ENCODE peak calls at places on chromosomes 5 and 9, in ten cellular contexts. W is upper lobe of left lung, G is heart left ventricle, L is A673, N is aorta, E is IMR-90, O is endodermal cell, Z is transverse colon, F is body of pancreas, B is suprapubic skin. Q is an unnamed sample.
A peak's percentile ranks its signal among the peaks of the same experiment; 100 is the strongest.

GRCh38 chr9:73176450-73176875 is 24.8 kb downstream of the ANXA1 start:
- DNase-seq in W (no peak), G (no peak), L (peak; percentile 84), N (no peak), E (no peak), O (no peak), Z (no peak), F (no peak), B (no peak), Q (no peak)

GRCh38 chr5:80865547-80865946 is 94.6 kb upstream of the RASGRF2 start:
- DNase-seq in W (no peak), G (no peak), L (no peak), N (no peak), E (peak; percentile 13), O (no peak), Z (no peak), F (no peak), B (no peak), Q (no peak)

GRCh38 chr5:152247850-152248385 is 157.2 kb downstream of the NMUR2 start:
- DNase-seq in W (no peak), G (no peak), L (no peak), N (no peak), E (no peak), O (no peak), Z (no peak), F (no peak), B (no peak), Q (no peak)

GRCh38 chr9:123003467-123003866 is 30.0 kb upstream of the GPR21 start:
- DNase-seq in W (no peak), G (no peak), L (no peak), N (no peak), E (peak; percentile 61), O (no peak), Z (no peak), F (no peak), B (no peak), Q (no peak)

GRCh38 chr5:149210968-149211495 is 60.6 kb upstream of the AFAP1L1 start:
- DNase-seq in W (no peak), G (no peak), L (no peak), N (no peak), E (no peak), O (peak; percentile 61), Z (no peak), F (no peak), B (no peak), Q (no peak)

GRCh38 chr5:93677344-93678021 is 63.9 kb downstream of the POU5F2 start:
- DNase-seq in W (no peak), G (peak; percentile 61), L (peak; percentile 84), N (no peak), E (peak; percentile 95), O (peak; percentile 81), Z (no peak), F (peak; percentile 37), B (no peak), Q (no peak)

GRCh38 chr9:26292943-26293342 is 599.7 kb downstream of the CAAP1 start:
- DNase-seq in W (no peak), G (no peak), L (peak; percentile 57), N (no peak), E (peak; percentile 52), O (no peak), Z (no peak), F (no peak), B (no peak), Q (no peak)

GRCh38 chr9:95018099-95018927 is 291.8 kb downstream of the AOPEP start:
- DNase-seq in W (no peak), G (peak; percentile 62), L (no peak), N (peak; percentile 80), E (peak; percentile 97), O (no peak), Z (no peak), F (no peak), B (no peak), Q (no peak)

GRCh38 chr5:56350595-56351170 is 117.6 kb upstream of the ANKRD55 start:
- DNase-seq in W (peak; percentile 24), G (peak; percentile 83), L (no peak), N (peak; percentile 85), E (peak; percentile 96), O (no peak), Z (peak; percentile 25), F (peak; percentile 19), B (peak; percentile 82), Q (no peak)

GRCh38 chr5:134248271-134248670 is 22.4 kb upstream of the PPP2CA start:
- DNase-seq in W (no peak), G (no peak), L (no peak), N (no peak), E (peak; percentile 17), O (no peak), Z (no peak), F (no peak), B (no peak), Q (no peak)

GRCh38 chr9:116691607-116692006 is 4.5 kb downstream of the TRIM32 start:
- DNase-seq in W (no peak), G (no peak), L (no peak), N (no peak), E (no peak), O (no peak), Z (no peak), F (no peak), B (no peak), Q (no peak)

GRCh38 chr9:116687762-116688160 is 656 bp downstream of the TRIM32 start:
- DNase-seq in W (no peak), G (no peak), L (peak; percentile 10), N (no peak), E (no peak), O (peak; percentile 62), Z (no peak), F (no peak), B (no peak), Q (no peak)

GRCh38 chr9:116687074-116687761 is at the start of gene TRIM32:
- DNase-seq in W (peak; percentile 99), G (peak; percentile 96), L (peak; percentile 96), N (peak; percentile 98), E (peak; percentile 81), O (peak; percentile 99), Z (peak; percentile 93), F (peak; percentile 92), B (peak; percentile 94), Q (peak; percentile 17)

GRCh38 chr9:116689117-116689516 is 2.0 kb downstream of the TRIM32 start:
- DNase-seq in W (no peak), G (no peak), L (no peak), N (no peak), E (no peak), O (no peak), Z (no peak), F (no peak), B (no peak), Q (no peak)

GRCh38 chr9:116689633-116690032 is 2.5 kb downstream of the TRIM32 start:
- DNase-seq in W (no peak), G (no peak), L (no peak), N (no peak), E (no peak), O (no peak), Z (no peak), F (no peak), B (no peak), Q (no peak)
- H3K4me1 ChIP-seq in W (peaks cover 38% of the 10 kb centered on the region), G (peaks cover 14% of the 10 kb centered on the region), L (peaks cover 11% of the 10 kb centered on the region), N (peaks cover 6% of the 10 kb centered on the region), E (peaks cover 18% of the 10 kb centered on the region), O (no peaks in the 10 kb centered on the region), Z (peaks cover 36% of the 10 kb centered on the region), F (peaks cover 71% of the 10 kb centered on the region), B (peaks cover 44% of the 10 kb centered on the region), Q (peaks cover 71% of the 10 kb centered on the region)

DNA sequence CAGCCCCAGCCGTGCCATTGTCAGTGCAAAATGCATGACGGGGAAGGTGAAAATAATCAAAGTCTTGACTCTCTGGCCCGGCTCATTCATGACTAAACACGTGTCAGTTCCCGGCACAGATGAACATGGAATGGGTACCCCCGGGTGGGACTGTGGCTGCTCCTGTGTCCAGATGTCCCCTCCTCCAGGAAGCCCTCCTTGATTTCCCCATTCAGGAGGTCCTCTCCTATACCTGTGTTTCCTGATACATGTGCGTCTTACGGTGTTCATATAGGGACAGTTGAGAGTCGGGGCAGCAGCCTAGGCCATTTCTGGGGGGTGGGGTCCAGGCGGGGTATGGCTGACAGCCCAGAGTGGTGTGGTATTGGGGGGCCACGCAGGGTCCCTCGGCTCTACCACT is 19.5 kb downstream of the RXRA start:
- DNase-seq in W (no peak), G (no peak), L (no peak), N (no peak), E (no peak), O (no peak), Z (no peak), F (no peak), B (no peak), Q (no peak)
- H3K4me1 ChIP-seq in W (peaks cover 68% of the 10 kb centered on the region), G (peaks cover 92% of the 10 kb centered on the region), L (peaks cover 45% of the 10 kb centered on the region), N (no peaks in the 10 kb centered on the region), E (peaks cover 31% of the 10 kb centered on the region), O (no peaks in the 10 kb centered on the region), Z (peaks cover 69% of the 10 kb centered on the region), F (peaks cover 88% of the 10 kb centered on the region), B (peaks cover 100% of the 10 kb centered on the region), Q (peaks cover 100% of the 10 kb centered on the region)

GRCh38 chr9:92989561-92989960 is 42.2 kb downstream of the FGD3 start:
- DNase-seq in W (no peak), G (no peak), L (no peak), N (no peak), E (no peak), O (no peak), Z (no peak), F (no peak), B (no peak), Q (no peak)

GRCh38 chr9:92986175-92987110 is 39.1 kb downstream of the FGD3 start:
- DNase-seq in W (no peak), G (no peak), L (peak; percentile 39), N (no peak), E (no peak), O (no peak), Z (no peak), F (no peak), B (no peak), Q (no peak)

GRCh38 chr9:92992549-92992948 is 45.2 kb downstream of the FGD3 start:
- DNase-seq in W (no peak), G (no peak), L (no peak), N (no peak), E (no peak), O (no peak), Z (no peak), F (no peak), B (no peak), Q (no peak)

GRCh38 chr9:92988215-92988731 is 41.0 kb downstream of the FGD3 start:
- DNase-seq in W (no peak), G (no peak), L (no peak), N (no peak), E (no peak), O (no peak), Z (no peak), F (no peak), B (no peak), Q (no peak)

GRCh38 chr9:92990461-92990860 is 43.1 kb downstream of the FGD3 start:
- DNase-seq in W (no peak), G (no peak), L (no peak), N (no peak), E (no peak), O (no peak), Z (no peak), F (no peak), B (no peak), Q (no peak)
- H3K4me1 ChIP-seq in W (peaks cover 13% of the 10 kb centered on the region), G (no peaks in the 10 kb centered on the region), L (no peaks in the 10 kb centered on the region), N (no peaks in the 10 kb centered on the region), E (no peaks in the 10 kb centered on the region), O (no peaks in the 10 kb centered on the region), Z (no peaks in the 10 kb centered on the region), F (no peaks in the 10 kb centered on the region), B (peaks cover 26% of the 10 kb centered on the region), Q (no peaks in the 10 kb centered on the region)

GRCh38 chr9:8856686-8857329 is 1057.2 kb upstream of the DMAC1 start:
- DNase-seq in W (no peak), G (no peak), L (no peak), N (no peak), E (no peak), O (no peak), Z (peak; percentile 11), F (no peak), B (no peak), Q (no peak)
- H3K4me1 ChIP-seq in W (peaks cover 10% of the 10 kb centered on the region), G (peaks cover 6% of the 10 kb centered on the region), L (no peaks in the 10 kb centered on the region), N (no peaks in the 10 kb centered on the region), E (no peaks in the 10 kb centered on the region), O (peaks cover 8% of the 10 kb centered on the region), Z (peaks cover 11% of the 10 kb centered on the region), F (peaks cover 12% of the 10 kb centered on the region), B (peaks cover 22% of the 10 kb centered on the region), Q (no peaks in the 10 kb centered on the region)

Q was measured in esophagus squamous epithelium.